ENCODE peak calls at places on chromosomes 12 and 14, in nine cellular contexts. Y is CD8-positive, alpha-beta T cell; F is body of pancreas; X is tibial artery; J is adrenal gland; L is tibial nerve; P is HL-60; H is PC-3; B is upper lobe of right lung. S is an unnamed sample.

GRCh38 chr14:91963465-91963864 is 16.0 kb upstream of the FBLN5 start:
- DNase-seq in P (no peak), X (no peak), B (no peak), J (no peak), H (no peak), F (no peak), Y (no peak), L (no peak), S (no peak)

GRCh38 chr12:73598626-73599025 is 939.0 kb upstream of the ATXN7L3B start:
- DNase-seq in H (no peak), X (no peak), L (no peak), Y (no peak), B (no peak), F (no peak), P (no peak), J (no peak), S (no peak)

GRCh38 chr12:30816742-30817465 is 62.2 kb upstream of the CAPRIN2 start:
- DNase-seq in X (no peak), Y (no peak), P (no peak), B (no peak), H (no peak), F (no peak), L (no peak), J (no peak), S (no peak)

GRCh38 chr14:93045211-93045674 is 70.5 kb downstream of the ITPK1 start:
- DNase-seq in P (no peak), H (no peak), Y (no peak), F (no peak), L (no peak), J (peak), X (no peak), B (no peak), S (no peak)

GRCh38 chr14:86654558-86655184 is 1124.7 kb downstream of the FLRT2 start:
- DNase-seq in X (peak), B (peak), Y (no peak), J (peak), F (peak), L (peak), P (peak), H (peak), S (peak)

GRCh38 chr12:109765493-109765810 is 51.8 kb downstream of the FAM222A start:
- DNase-seq in J (no peak), B (peak), X (peak), F (no peak), L (no peak), Y (no peak), H (no peak), P (no peak), S (no peak)

GRCh38 chr12:119117936-119118335 is 60.8 kb upstream of the HSPB8 start:
- DNase-seq in L (no peak), H (no peak), P (no peak), F (no peak), J (no peak), B (no peak), X (no peak), Y (no peak), S (no peak)

GRCh38 chr12:57640156-57641042 is 7.4 kb upstream of the B4GALNT1 start:
- DNase-seq in H (no peak), B (no peak), L (no peak), F (no peak), J (no peak), Y (no peak), X (no peak), P (no peak), S (no peak)

GRCh38 chr12:104866286-104866685 is 91.8 kb downstream of the SLC41A2 start:
- DNase-seq in B (no peak), X (peak), H (no peak), F (peak), J (no peak), Y (no peak), L (no peak), P (no peak), S (no peak)

GRCh38 chr14:40445020-40445419 is 1012.8 kb upstream of the FBXO33 start:
- DNase-seq in J (no peak), B (no peak), X (no peak), L (no peak), F (no peak), Y (no peak), H (no peak), P (no peak), S (no peak)

GRCh38 chr12:108580531-108580930 is 17.4 kb downstream of the TMEM119 start:
- DNase-seq in P (no peak), B (no peak), F (peak), X (peak), H (no peak), L (peak), Y (no peak), J (no peak), S (no peak)

GRCh38 chr12:67042697-67043131 is 226.4 kb upstream of the CAND1 start:
- DNase-seq in J (peak), Y (no peak), L (no peak), B (no peak), X (no peak), F (no peak), H (peak), P (no peak), S (peak)

GRCh38 chr14:74913986-74914573 is 9.0 kb downstream of the RPS6KL1 start:
- DNase-seq in Y (no peak), H (peak), J (peak), B (no peak), F (peak), P (no peak), L (peak), X (peak), S (peak)

GRCh38 chr14:50943943-50944646 is at the start of gene PYGL:
- DNase-seq in J (peak), F (peak), H (peak), P (peak), B (peak), Y (peak), X (peak), L (peak), S (peak)

DNA sequence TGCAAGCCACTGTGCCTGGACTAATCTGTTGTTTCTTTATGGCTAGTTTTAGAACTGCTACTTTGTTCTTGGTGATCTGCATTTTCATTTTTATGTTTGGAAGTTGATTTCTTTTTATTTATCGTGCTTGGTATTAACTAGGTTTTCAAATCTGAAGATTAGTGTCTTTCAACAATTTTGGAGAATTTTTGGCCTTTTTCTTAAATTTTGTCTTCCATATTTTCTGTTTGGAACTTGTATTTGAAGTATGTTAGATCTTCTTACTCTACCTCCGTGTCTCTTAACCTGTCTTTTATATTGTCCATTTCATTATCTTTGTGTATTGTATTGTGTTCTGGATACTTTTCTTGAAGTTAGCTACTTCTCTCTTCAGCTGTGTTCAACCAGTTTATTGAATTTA is 9.5 kb downstream of the FRS2 start:
- DNase-seq in J (no peak), X (no peak), H (no peak), F (no peak), P (no peak), L (no peak), B (no peak), Y (no peak), S (no peak)
- TF ChIP-seq CTCF in J (no peak), X (no peak), H (no peak), F (no peak), P (no peak), L (no peak), B (no peak), Y (no peak), S (no peak)

GRCh38 chr12:26046203-26046602 is 78.6 kb downstream of the BHLHE41 start:
- DNase-seq in F (no peak), J (no peak), P (no peak), B (no peak), H (no peak), X (no peak), Y (no peak), L (no peak), S (no peak)
- H3K27ac ChIP-seq in F (no peak), J (no peak), P (no peak), B (no peak), H (no peak), X (no peak), Y (no peak), L (no peak), S (no peak)

DNA sequence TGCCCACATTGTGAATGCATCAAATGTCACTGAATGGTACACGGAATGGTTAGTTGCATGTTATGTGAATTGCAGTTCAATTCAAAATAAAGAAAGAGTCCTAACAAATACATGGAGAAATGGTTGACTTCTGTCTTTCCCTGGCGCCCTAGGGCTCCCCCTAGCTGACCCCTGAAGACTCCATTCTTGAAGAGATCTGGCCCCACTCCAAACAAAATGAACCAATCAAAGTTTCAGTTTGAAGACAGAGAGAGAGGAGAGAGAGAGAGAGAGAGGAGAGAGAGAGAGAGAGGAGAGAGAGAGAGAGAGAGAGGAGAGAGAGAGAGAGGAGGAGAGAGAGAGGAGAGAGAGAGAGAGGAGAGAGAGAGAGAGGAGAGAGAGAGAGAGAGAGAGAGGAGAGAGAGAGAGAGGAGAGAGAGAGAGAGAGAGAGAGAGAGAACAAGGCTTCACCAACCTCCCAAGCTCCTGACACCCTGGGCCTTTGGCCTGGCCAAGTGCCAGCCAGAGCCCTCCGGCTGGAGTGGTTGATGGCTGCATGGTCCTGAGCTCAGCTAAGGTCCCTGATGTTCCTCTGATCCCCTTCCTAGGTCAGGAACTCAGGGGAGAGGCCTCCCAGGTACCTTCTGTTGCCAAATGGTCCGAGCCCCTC is 188.7 kb downstream of the ESRRB start:
- DNase-seq in Y (no peak), X (no peak), H (no peak), B (no peak), F (no peak), P (no peak), J (no peak), L (no peak), S (no peak)
- TF ChIP-seq CTCF in Y (no peak), X (no peak), H (peak), B (no peak), F (no peak), P (no peak), J (no peak), L (no peak), S (no peak)

GRCh38 chr12:125133616-125134015 is 68.4 kb downstream of the AACS start:
- DNase-seq in L (no peak), H (no peak), J (no peak), Y (no peak), F (no peak), B (no peak), P (no peak), X (no peak), S (no peak)

GRCh38 chr12:125131958-125132357 is 66.7 kb downstream of the AACS start:
- DNase-seq in J (no peak), B (no peak), H (no peak), X (no peak), Y (no peak), L (no peak), F (no peak), P (no peak), S (no peak)

GRCh38 chr12:125134576-125134975 is 69.3 kb downstream of the AACS start:
- DNase-seq in F (no peak), B (no peak), J (no peak), X (no peak), L (no peak), H (no peak), P (no peak), Y (no peak), S (no peak)

GRCh38 chr12:125135906-125136305 is 70.7 kb downstream of the AACS start:
- DNase-seq in P (no peak), L (no peak), J (no peak), B (no peak), H (no peak), X (no peak), Y (no peak), F (no peak), S (no peak)

GRCh38 chr12:125132698-125133400 is 67.6 kb downstream of the AACS start:
- DNase-seq in F (no peak), Y (no peak), H (no peak), B (no peak), L (no peak), X (no peak), J (no peak), P (peak), S (no peak)
- H3K27ac ChIP-seq in F (no peak), Y (no peak), H (no peak), B (no peak), L (no peak), X (no peak), J (no peak), P (no peak), S (no peak)

DNA sequence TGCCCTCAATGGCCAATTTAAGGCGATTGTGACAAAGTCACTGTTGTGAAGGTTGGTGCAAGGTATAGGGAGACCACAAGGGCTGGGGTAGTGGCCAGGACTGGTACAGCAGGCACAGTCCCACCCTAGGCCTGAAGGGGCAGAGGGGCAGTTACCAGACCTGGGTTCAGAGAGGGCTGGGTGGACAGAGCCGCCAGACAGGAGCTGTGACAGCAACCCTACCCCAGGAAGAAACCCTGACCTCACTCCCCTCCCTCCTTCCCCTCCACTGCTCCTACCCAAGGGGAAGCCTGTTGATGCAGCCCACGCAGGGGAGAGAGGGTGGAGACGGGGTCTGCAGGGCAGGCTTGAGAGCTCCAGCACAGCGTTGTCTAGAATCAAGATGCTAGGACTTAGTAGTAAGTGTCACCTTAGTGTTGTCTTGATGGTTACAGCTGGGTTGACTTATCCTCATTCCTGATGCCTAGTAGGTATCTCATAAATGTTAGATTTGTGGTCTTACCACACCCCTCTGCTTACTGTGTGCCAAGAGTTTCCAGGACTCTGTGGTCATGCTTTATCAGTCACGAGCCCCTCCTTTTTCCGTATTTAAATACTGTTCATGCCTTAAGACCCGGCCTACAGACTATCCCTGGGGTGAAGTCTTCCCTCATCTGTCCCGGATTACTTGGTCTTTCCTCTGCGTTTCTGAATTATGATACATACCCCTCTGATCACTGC is 14.4 kb downstream of the EML1 start:
- DNase-seq in L (no peak), F (no peak), X (no peak), B (no peak), H (peak), P (no peak), Y (no peak), J (no peak), S (no peak)
- TF ChIP-seq CTCF in L (no peak), F (no peak), X (no peak), B (no peak), H (no peak), P (no peak), Y (no peak), J (no peak), S (no peak)

GRCh38 chr12:45974883-45975282 is 15.5 kb downstream of the SCAF11 start:
- DNase-seq in X (no peak), B (no peak), H (no peak), P (no peak), J (no peak), Y (no peak), F (no peak), L (no peak), S (no peak)
- H3K27ac ChIP-seq in X (no peak), B (no peak), H (no peak), P (no peak), J (no peak), Y (no peak), F (no peak), L (no peak), S (no peak)

GRCh38 chr12:88081247-88081646 is 52.0 kb upstream of the C12orf50 start:
- DNase-seq in P (no peak), J (no peak), B (no peak), X (no peak), H (no peak), F (no peak), Y (no peak), L (no peak), S (no peak)
- TF ChIP-seq CTCF in P (no peak), J (no peak), B (no peak), X (no peak), H (no peak), F (no peak), Y (no peak), L (no peak), S (no peak)

S was measured in RWPE1.